ENCODE peak calls at places on chromosome 2, in nine cellular contexts. U is NB4, R is astrocyte of the spinal cord, D is lower lobe of right lung, I is fibroblast of villous mesenchyme, O is heart left ventricle, N is IMR-90, M is gastrocnemius medialis, Q is HFF-Myc. S is an unnamed sample.

GRCh38 chr2:241803387-241804325 is 5.3 kb upstream of the NEU4 start:
- DNase-seq in D (peak; percentile 49), O (peak; percentile 78), R (peak; percentile 16), U (peak; percentile 68), I (peak; percentile 70), M (no peak), Q (no peak), N (peak; percentile 31), S (peak; percentile 69)

GRCh38 chr2:150630587-150631235 is 143.2 kb upstream of the RND3 start:
- DNase-seq in U (no peak), R (peak; percentile 61), N (peak; percentile 32), O (no peak), Q (no peak), M (no peak), I (no peak), D (no peak), S (no peak)

GRCh38 chr2:110819711-110820110 is 87.3 kb downstream of the ACOXL start:
- DNase-seq in N (no peak), M (no peak), U (no peak), Q (no peak), I (no peak), D (no peak), R (no peak), O (no peak), S (no peak)

GRCh38 chr2:212005077-212005671 is 533.4 kb downstream of the ERBB4 start:
- DNase-seq in M (no peak), Q (no peak), N (peak; percentile 33), R (peak; percentile 28), O (peak; percentile 31), I (peak; percentile 4), U (peak; percentile 45), D (peak; percentile 49), S (peak; percentile 35)

GRCh38 chr2:63012541-63012940 is 38.1 kb upstream of the OTX1 start:
- DNase-seq in I (peak; percentile 96), Q (peak; percentile 79), R (no peak), U (no peak), D (no peak), N (peak; percentile 61), O (no peak), M (no peak), S (no peak)

GRCh38 chr2:96769816-96770215 is 9.1 kb downstream of the CNNM4 start:
- DNase-seq in I (no peak), Q (no peak), R (no peak), M (peak; percentile 95), D (peak; percentile 72), U (no peak), O (peak; percentile 90), N (no peak), S (no peak)

GRCh38 chr2:207334631-207335371 is 169.1 kb upstream of the KLF7 start:
- DNase-seq in Q (peak; percentile 81), D (peak; percentile 56), O (peak; percentile 66), U (no peak), R (peak; percentile 99), I (peak; percentile 97), N (peak; percentile 100), M (peak; percentile 17), S (peak; percentile 80)

GRCh38 chr2:20551945-20552328 is 99.0 kb downstream of the HS1BP3 start:
- DNase-seq in N (no peak), M (no peak), O (no peak), I (no peak), R (no peak), Q (no peak), U (no peak), D (no peak), S (no peak)

GRCh38 chr2:65261676-65262075 is 34.0 kb downstream of the ACTR2 start:
- DNase-seq in R (no peak), M (no peak), O (no peak), I (no peak), D (no peak), Q (no peak), N (peak; percentile 23), U (no peak), S (no peak)

GRCh38 chr2:65252640-65253039 is 25.0 kb downstream of the ACTR2 start:
- DNase-seq in R (no peak), Q (no peak), D (no peak), I (no peak), M (no peak), O (no peak), U (no peak), N (no peak), S (no peak)

GRCh38 chr2:65256088-65256487 is 28.5 kb downstream of the ACTR2 start:
- DNase-seq in N (no peak), M (no peak), U (peak; percentile 16), R (no peak), D (no peak), O (no peak), Q (no peak), I (no peak), S (no peak)
- TF ChIP-seq CTCF in N (peak; percentile 18), M (no peak), U (no peak), R (peak; percentile 22), D (peak; percentile 20), O (no peak), Q (no peak), I (no peak), S (no peak)

GRCh38 chr2:218877331-218877730 is 3.3 kb upstream of the WNT10A start:
- DNase-seq in R (no peak), U (no peak), O (no peak), M (no peak), Q (no peak), D (no peak), N (no peak), I (no peak), S (no peak)

GRCh38 chr2:218879881-218880748 is 537 bp upstream of the WNT10A start:
- DNase-seq in O (peak; percentile 68), R (no peak), N (no peak), D (peak; percentile 68), M (no peak), I (no peak), U (no peak), Q (no peak), S (peak; percentile 79)

GRCh38 chr2:218878486-218878885 is 2.2 kb upstream of the WNT10A start:
- DNase-seq in M (no peak), I (no peak), N (no peak), D (no peak), O (no peak), Q (no peak), R (no peak), U (no peak), S (no peak)

GRCh38 chr2:218877891-218878290 is 2.8 kb upstream of the WNT10A start:
- DNase-seq in M (no peak), R (no peak), O (no peak), D (no peak), N (no peak), Q (no peak), I (no peak), U (no peak), S (no peak)

DNA sequence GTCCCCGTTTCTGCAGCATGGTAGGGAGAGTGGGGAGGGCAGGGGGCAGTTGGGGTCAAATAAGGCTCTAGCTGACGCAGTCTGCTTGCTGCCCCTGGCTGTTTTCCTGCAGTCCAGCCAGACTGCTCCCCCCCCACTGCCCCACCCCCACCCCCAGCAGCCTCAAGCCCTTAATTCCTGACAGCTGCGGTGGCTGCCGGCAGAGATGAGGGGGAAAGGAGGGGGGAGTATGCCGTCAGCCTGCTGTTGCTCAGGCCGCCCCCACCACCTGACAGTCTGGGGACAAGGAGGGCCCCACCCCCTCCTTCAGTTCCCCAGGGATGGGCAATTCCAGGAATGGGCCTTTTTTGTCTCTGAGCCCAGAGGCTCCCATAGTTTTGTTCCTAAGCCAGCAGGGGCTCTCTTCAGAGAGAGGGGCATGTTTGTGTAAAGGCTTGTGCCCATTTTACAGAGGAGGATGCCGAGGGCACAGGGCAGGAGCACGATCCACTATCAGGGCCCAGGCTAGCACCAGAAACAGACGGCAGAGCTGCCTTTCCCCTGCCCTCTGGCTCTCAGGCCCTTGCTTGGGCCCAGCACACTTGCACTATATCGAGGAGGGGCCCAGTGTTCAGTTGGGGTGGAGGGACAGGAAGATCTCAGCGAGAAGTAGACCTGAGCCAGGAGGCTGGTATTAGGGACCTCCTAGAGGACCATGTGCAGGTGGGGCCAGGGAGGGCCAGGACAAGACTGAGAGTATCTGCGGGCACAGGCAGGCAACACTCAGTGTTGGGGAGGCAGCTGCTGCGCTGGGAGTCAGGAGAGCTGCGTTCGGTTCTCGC is 1.5 kb upstream of the WNT10A start:
- DNase-seq in N (no peak), O (no peak), R (no peak), D (no peak), I (no peak), Q (no peak), M (no peak), U (no peak), S (no peak)
- H3K4me3 ChIP-seq in N (no peak overlapping the region), O (no peak overlapping the region), R (no peak overlapping the region), D (no peak overlapping the region), I (no peak overlapping the region), Q (no peak overlapping the region), M (no peak overlapping the region), U (no peak overlapping the region), S (peak overlapping the region; percentile 68)

GRCh38 chr2:203238329-203238710 is 498 bp upstream of the CYP20A1 start:
- DNase-seq in Q (no peak), U (no peak), M (no peak), I (no peak), D (no peak), O (no peak), N (no peak), R (no peak), S (no peak)

GRCh38 chr2:203240491-203240890 is 1.7 kb downstream of the CYP20A1 start:
- DNase-seq in O (no peak), R (no peak), N (no peak), D (no peak), U (no peak), Q (no peak), M (no peak), I (no peak), S (no peak)

GRCh38 chr2:203237501-203238238 is 1.1 kb upstream of the CYP20A1 start:
- DNase-seq in R (no peak), D (no peak), Q (no peak), O (no peak), M (no peak), I (no peak), U (no peak), N (no peak), S (no peak)

GRCh38 chr2:203242518-203242917 is 3.7 kb downstream of the CYP20A1 start:
- DNase-seq in U (no peak), D (no peak), Q (no peak), R (no peak), I (no peak), M (no peak), O (no peak), N (no peak), S (no peak)

GRCh38 chr2:203238711-203239526 is at the start of gene CYP20A1:
- DNase-seq in U (peak; percentile 98), Q (peak; percentile 77), M (peak; percentile 90), N (peak; percentile 94), R (peak; percentile 98), D (peak; percentile 98), O (peak; percentile 98), I (peak; percentile 97), S (peak; percentile 98)
- TF ChIP-seq CTCF in U (no peak), Q (peak; percentile 13), M (no peak), N (peak; percentile 43), R (peak; percentile 48), D (peak; percentile 42), O (peak; percentile 51), I (peak; percentile 35), S (peak; percentile 26)

DNA sequence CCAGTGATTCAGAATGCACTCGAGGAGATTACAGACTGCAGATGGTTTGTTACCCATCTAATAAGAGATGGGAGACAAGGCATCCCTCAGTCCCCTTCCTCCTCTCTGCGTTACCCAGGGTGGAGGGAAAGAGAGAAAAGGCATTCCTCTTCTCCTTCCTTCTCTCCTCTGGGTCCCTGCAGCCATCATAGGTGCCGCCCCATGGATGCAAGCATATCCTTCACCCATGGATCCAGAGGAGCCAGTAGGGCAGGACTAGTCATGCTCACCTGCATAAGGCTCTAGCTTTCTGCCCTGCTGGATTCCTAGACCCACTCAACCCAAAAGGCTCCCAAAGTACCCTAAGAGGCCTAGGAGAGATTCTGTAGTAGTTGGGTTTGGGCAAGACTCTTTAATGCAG is 20.4 kb downstream of the CMPK2 start:
- DNase-seq in D (no peak), I (peak; percentile 25), M (no peak), R (peak; percentile 20), Q (no peak), O (no peak), U (peak; percentile 44), N (no peak), S (peak; percentile 18)
- H3K4me3 ChIP-seq in D (no peak overlapping the region), I (no peak overlapping the region), M (no peak overlapping the region), R (no peak overlapping the region), Q (no peak overlapping the region), O (no peak overlapping the region), U (no peak overlapping the region), N (no peak overlapping the region), S (no peak overlapping the region)

S was measured in GM12865.